ENCODE peak calls at places on chromosomes 13 and 19, in four cellular contexts. H is breast epithelium, G is prostate gland, U is H1. Q is an unnamed sample. For H3K9me3 and H3K4me1, the result is how much of the 10 kb centered on the place peaks cover.

GRCh38 chr13:76425930-76426329 is 460.3 kb downstream of the KCTD12 start:
- DNase-seq in H (no peak), G (no peak), U (no peak), Q (no peak)

GRCh38 chr19:2923510-2923909 is 21.3 kb downstream of the ZNF77 start:
- DNase-seq in H (no peak), G (peak), U (no peak), Q (no peak)

GRCh38 chr19:28746486-28746885 is 466.5 kb downstream of the UQCRFS1 start:
- DNase-seq in H (no peak), G (no peak), U (no peak), Q (no peak)

GRCh38 chr13:36131215-36131930 is at the start of gene DCLK1:
- DNase-seq in H (no peak), G (peak), U (peak), Q (no peak)

GRCh38 chr13:105603283-105603682 is 932.2 kb downstream of the EFNB2 start:
- DNase-seq in H (no peak), G (no peak), U (no peak), Q (no peak)

GRCh38 chr19:46605356-46605821 is 4.3 kb downstream of the CALM3 start:
- DNase-seq in H (no peak), G (no peak), U (no peak), Q (no peak)

GRCh38 chr13:106432636-106433035 is 102.8 kb downstream of the EFNB2 start:
- DNase-seq in H (no peak), G (no peak), U (no peak), Q (no peak)

GRCh38 chr19:50912727-50913716 is 1.8 kb upstream of the KLK4 start:
- DNase-seq in H (no peak), G (no peak), U (no peak), Q (no peak)

GRCh38 chr13:44136693-44137268 is 236.8 kb upstream of the SERP2 start:
- DNase-seq in H (no peak), G (no peak), U (no peak), Q (no peak)

GRCh38 chr13:59531571-59532091 is 632.1 kb downstream of the DIAPH3 start:
- DNase-seq in H (peak), G (peak), U (peak), Q (no peak)

GRCh38 chr19:7067716-7068115 is 1.8 kb upstream of the ZNF557 start:
- DNase-seq in H (no peak), G (no peak), U (no peak), Q (no peak)

GRCh38 chr19:53328967-53329366 is 4.6 kb upstream of the ZNF845 start:
- DNase-seq in H (no peak), G (no peak), U (no peak), Q (no peak)

GRCh38 chr13:26502826-26503225 is 54.7 kb upstream of the WASF3 start:
- DNase-seq in H (no peak), G (no peak), U (no peak), Q (no peak)

GRCh38 chr13:102678339-102679122 is 16.3 kb downstream of the METTL21C start:
- DNase-seq in H (no peak), G (no peak), U (no peak), Q (no peak)

GRCh38 chr19:46731007-46731501 is 14.1 kb upstream of the PRKD2 start:
- DNase-seq in H (no peak), G (no peak), U (no peak), Q (no peak)

GRCh38 chr13:110107568-110108347 is 199.2 kb downstream of the COL4A1 start:
- DNase-seq in H (no peak), G (no peak), U (peak), Q (no peak)

GRCh38 chr19:48539503-48540096 is 12.4 kb upstream of the SULT2B1 start:
- DNase-seq in H (no peak), G (peak), U (no peak), Q (no peak)

GRCh38 chr19:12932392-12933286 is 872 bp downstream of the FARSA start:
- DNase-seq in H (no peak), G (no peak), U (no peak), Q (no peak)

GRCh38 chr13:70016116-70016515 is 91.5 kb upstream of the ATXN8OS start:
- DNase-seq in H (no peak), G (no peak), U (no peak), Q (no peak)

GRCh38 chr13:23928985-23929384 is 31.7 kb upstream of the C1QTNF9B start:
- DNase-seq in H (no peak), G (no peak), U (no peak), Q (peak)

GRCh38 chr19:41933131-41933458 is 4.8 kb upstream of the ERFL start:
- DNase-seq in H (no peak), G (no peak), U (no peak), Q (no peak)

GRCh38 chr19:21322528-21322927 is 6.7 kb downstream of the ZNF708 start:
- DNase-seq in H (peak), G (no peak), U (no peak), Q (no peak)

GRCh38 chr19:55080121-55080914 is 4.6 kb downstream of the EPS8L1 start:
- DNase-seq in H (peak), G (peak), U (peak), Q (no peak)

GRCh38 chr19:5345895-5346386 is 5.3 kb upstream of the PTPRS start:
- DNase-seq in H (no peak), G (no peak), U (no peak), Q (no peak)

GRCh38 chr13:23618341-23618740 is 48.1 kb downstream of the TNFRSF19 start:
- DNase-seq in H (no peak), G (no peak), U (no peak), Q (no peak)

GRCh38 chr19:58581227-58582141 is 8.3 kb upstream of the MZF1 start:
- DNase-seq in H (no peak), G (peak), U (peak), Q (peak)

GRCh38 chr19:3201911-3202310 is 16.2 kb downstream of the NCLN start:
- DNase-seq in H (no peak), G (no peak), U (no peak), Q (no peak)

GRCh38 chr19:14516048-14516534 is 2.1 kb downstream of the DNAJB1 start:
- DNase-seq in H (no peak), G (peak), U (no peak), Q (no peak)

GRCh38 chr13:92175330-92175729 is 776.9 kb downstream of the GPC5 start:
- DNase-seq in H (no peak), G (peak), U (no peak), Q (no peak)

GRCh38 chr13:67303661-67304333 is 73.7 kb upstream of the PCDH9 start:
- DNase-seq in H (no peak), G (no peak), U (no peak), Q (no peak)

GRCh38 chr13:52158629-52159158 is 703 bp downstream of the NEK3 start:
- DNase-seq in H (no peak), G (peak), U (no peak), Q (no peak)

GRCh38 chr13:29227560-29227959 is 367.9 kb downstream of the SLC7A1 start:
- DNase-seq in H (no peak), G (no peak), U (no peak), Q (no peak)

GRCh38 chr13:29230446-29230845 is 365.0 kb downstream of the SLC7A1 start:
- DNase-seq in H (no peak), G (no peak), U (no peak), Q (no peak)
- H3K9me3 ChIP-seq in H (under half), G (under half), U (under half), Q (under half)

DNA sequence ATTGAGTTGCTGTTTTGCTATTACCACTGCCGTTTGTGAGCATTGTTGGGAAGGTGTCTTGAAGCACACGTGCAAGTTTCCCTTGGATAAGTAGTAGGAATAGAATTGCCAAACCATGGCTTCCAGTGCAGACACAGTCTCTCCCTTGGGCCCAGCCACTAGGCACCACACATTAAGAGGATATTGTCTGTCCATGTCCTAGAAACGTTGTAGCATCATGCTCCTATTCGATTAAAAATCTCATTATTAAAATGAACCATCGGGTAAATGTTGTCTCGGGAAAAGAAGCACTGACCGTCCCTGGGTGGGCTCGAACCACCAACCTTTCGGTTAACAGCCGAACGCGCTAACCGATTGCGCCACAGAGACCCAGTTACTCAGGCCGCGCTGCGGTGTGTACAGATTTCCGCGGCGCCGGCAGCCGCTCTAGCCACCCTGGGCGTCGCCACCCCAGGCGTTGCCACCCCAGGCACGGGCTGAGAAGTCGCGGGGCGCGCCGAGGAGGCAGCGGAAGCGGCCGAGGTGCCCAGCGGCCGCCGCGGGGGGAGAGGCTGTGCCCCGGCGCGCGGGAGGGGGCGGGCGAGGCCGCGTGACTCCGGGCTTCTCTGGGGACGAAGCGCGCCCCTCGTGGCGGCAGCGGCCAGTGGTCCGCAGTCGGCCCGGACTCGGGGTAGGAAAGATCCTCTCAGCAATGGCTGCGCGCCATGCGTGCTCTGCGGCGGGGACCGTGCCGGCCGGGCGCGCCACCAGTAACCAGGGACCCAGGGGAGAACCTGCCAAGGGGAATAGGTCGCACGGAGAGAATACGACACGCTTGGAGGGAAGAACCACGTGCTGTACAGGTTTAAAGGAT is 56.2 kb downstream of the USPL1 start:
- DNase-seq in H (peak), G (peak), U (peak), Q (peak)
- TF ChIP-seq POLR2AphosphoS5 in H (peak), G (peak), U (peak), Q (peak)

GRCh38 chr19:8141726-8142524 is 7.5 kb downstream of the FBN3 start:
- DNase-seq in H (no peak), G (no peak), U (no peak), Q (no peak)
- H3K4me1 ChIP-seq in H (under half), G (under half), U (under half), Q (under half)

DNA sequence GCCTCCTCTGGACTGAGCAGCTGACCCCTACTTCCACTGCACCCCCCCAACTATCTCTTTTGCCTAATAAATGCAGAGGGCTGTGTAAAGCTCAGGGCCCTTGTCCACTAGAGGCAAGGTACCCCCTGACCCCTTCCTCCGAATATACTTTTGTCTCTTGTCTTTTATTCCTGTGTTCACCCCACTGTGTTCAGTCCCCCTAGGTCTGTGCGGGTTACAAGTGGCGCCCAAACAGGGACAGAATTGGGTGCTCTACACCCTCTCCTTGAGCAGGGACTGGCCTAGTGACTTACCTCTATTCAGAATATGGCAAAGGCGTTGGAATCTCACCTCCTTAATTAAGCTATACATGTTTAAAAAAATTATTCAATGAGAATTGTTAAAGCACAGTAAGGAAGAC is 15.0 kb downstream of the ZNF350 start:
- DNase-seq in H (no peak), G (no peak), U (no peak), Q (no peak)
- H3K9me3 ChIP-seq in H (half or more), G (under half), U (half or more), Q (under half)

Q was measured in Panc1.